ENCODE peak calls at places on chromosomes 5 and 9, in ten cellular contexts. N is lower leg skin; K is stimulated activated CD8-positive, alpha-beta memory T cell treated with anti-CD3 and anti-CD28 coated beads, Interleukin-4, amount 100 ng/mL, for 4 hours; G is KG1; V is activated naive CD8-positive, alpha-beta T cell treated with anti-CD3 and anti-CD28 coated beads, Interleukin-2, amount 50 U/mL, for 24 hours; O is astrocyte of the spinal cord; J is stimulated activated effector memory CD8-positive, alpha-beta T cell treated with anti-CD3 and anti-CD28 coated beads, Interleukin-12 subunit alpha, Interleukin-12 subunit beta, amount 100 ng/mL, for 72 hours; F is hypothalamus; Q is OCI-M1; I is stomach. Z is an unnamed sample.

GRCh38 chr9:101119206-101119819 is 90.8 kb downstream of the PLPPR1 start:
- DNase-seq in N (no peak), K (no peak), G (no peak), V (peak), O (no peak), J (no peak), F (no peak), Q (peak), I (peak), Z (no peak)

GRCh38 chr9:72524820-72525539 is 3.6 kb downstream of the TMC1 start:
- DNase-seq in N (peak), K (no peak), G (no peak), V (peak), O (peak), J (no peak), F (no peak), Q (no peak), I (peak), Z (no peak)

GRCh38 chr9:89720721-89721660 is 116.2 kb downstream of the GADD45G start:
- DNase-seq in N (no peak), K (no peak), G (no peak), V (no peak), O (no peak), J (no peak), F (no peak), Q (no peak), I (no peak), Z (no peak)

GRCh38 chr5:132506094-132506692 is 15.6 kb upstream of the IRF1 start:
- DNase-seq in N (no peak), K (no peak), G (no peak), V (no peak), O (peak), J (no peak), F (no peak), Q (peak), I (no peak), Z (peak)

GRCh38 chr5:7878381-7878873 is 9.5 kb downstream of the MTRR start:
- DNase-seq in N (no peak), K (no peak), G (no peak), V (no peak), O (peak), J (peak), F (no peak), Q (peak), I (no peak), Z (no peak)

GRCh38 chr9:75974006-75974766 is 83.7 kb downstream of the PCSK5 start:
- DNase-seq in N (no peak), K (no peak), G (no peak), V (no peak), O (no peak), J (no peak), F (no peak), Q (no peak), I (no peak), Z (no peak)

GRCh38 chr9:126588491-126589168 is 25.1 kb upstream of the LMX1B start:
- DNase-seq in N (no peak), K (no peak), G (no peak), V (no peak), O (no peak), J (no peak), F (no peak), Q (no peak), I (no peak), Z (no peak)

GRCh38 chr9:94624621-94625020 is 14.7 kb downstream of the FBP1 start:
- DNase-seq in N (no peak), K (no peak), G (no peak), V (no peak), O (no peak), J (no peak), F (no peak), Q (no peak), I (no peak), Z (no peak)

GRCh38 chr5:171162602-171163001 is 146.4 kb upstream of the TLX3 start:
- DNase-seq in N (no peak), K (no peak), G (no peak), V (no peak), O (peak), J (no peak), F (no peak), Q (peak), I (no peak), Z (no peak)

GRCh38 chr5:22855824-22856223 is 2.7 kb upstream of the CDH12 start:
- DNase-seq in N (no peak), K (no peak), G (no peak), V (no peak), O (no peak), J (no peak), F (no peak), Q (no peak), I (no peak), Z (no peak)

GRCh38 chr5:102421647-102422046 is 77.2 kb downstream of the SLCO6A1 start:
- DNase-seq in N (no peak), K (no peak), G (no peak), V (no peak), O (no peak), J (no peak), F (no peak), Q (peak), I (no peak), Z (no peak)

GRCh38 chr5:107126341-107126740 is 544.4 kb downstream of the EFNA5 start:
- DNase-seq in N (no peak), K (no peak), G (no peak), V (no peak), O (no peak), J (no peak), F (no peak), Q (no peak), I (no peak), Z (no peak)

GRCh38 chr9:89375181-89375760 is 57.0 kb downstream of the SECISBP2 start:
- DNase-seq in N (peak), K (no peak), G (peak), V (no peak), O (no peak), J (no peak), F (no peak), Q (peak), I (no peak), Z (no peak)

GRCh38 chr9:132849168-132849831 is 28.8 kb downstream of the AK8 start:
- DNase-seq in N (no peak), K (no peak), G (no peak), V (no peak), O (no peak), J (no peak), F (no peak), Q (peak), I (peak), Z (no peak)

GRCh38 chr9:132181796-132182521 is 20.1 kb downstream of the NTNG2 start:
- DNase-seq in N (no peak), K (no peak), G (no peak), V (no peak), O (no peak), J (no peak), F (no peak), Q (no peak), I (no peak), Z (no peak)

GRCh38 chr5:29960323-29960722 is 1233.2 kb upstream of the CDH6 start:
- DNase-seq in N (no peak), K (no peak), G (no peak), V (no peak), O (no peak), J (no peak), F (no peak), Q (peak), I (no peak), Z (no peak)

GRCh38 chr9:70490478-70490877 is 76.0 kb upstream of the KLF9 start:
- DNase-seq in N (no peak), K (no peak), G (no peak), V (no peak), O (no peak), J (no peak), F (no peak), Q (peak), I (no peak), Z (no peak)

GRCh38 chr5:82861705-82862104 is 215.5 kb downstream of the TMEM167A start:
- DNase-seq in N (peak), K (no peak), G (no peak), V (no peak), O (no peak), J (no peak), F (no peak), Q (no peak), I (no peak), Z (no peak)

GRCh38 chr9:27430754-27431540 is 93.1 kb upstream of the IFNK start:
- DNase-seq in N (no peak), K (no peak), G (no peak), V (no peak), O (no peak), J (no peak), F (no peak), Q (no peak), I (no peak), Z (no peak)

GRCh38 chr9:79660615-79661014 is 88.8 kb downstream of the TLE4 start:
- DNase-seq in N (no peak), K (no peak), G (no peak), V (no peak), O (no peak), J (no peak), F (no peak), Q (no peak), I (no peak), Z (no peak)